ENCODE peak calls at places on chromosomes 12 and 14, in ten cellular contexts. One of them, this sample, is unnamed.

GRCh38 chr14:65356327-65356836 is 56.1 kb upstream of the FUT8 start:
- DNase-seq in DMS153: no peak
- DNase-seq in GM04504: peak
- DNase-seq in HT1080: peak
- DNase-seq in T-helper 1 cell: no peak
- DNase-seq in NCI-H446: no peak
- DNase-seq in left lung: no peak
- DNase-seq in hypothalamus: no peak
- DNase-seq in stimulated activated CD8-positive, alpha-beta memory T cell treated with anti-CD3 and anti-CD28 coated beads, Interleukin-4, amount 100 ng/mL, for 1 hour: no peak
- DNase-seq in kidney glomerular epithelial cell: peak
- DNase-seq in this sample: peak

GRCh38 chr14:77281852-77282251 is 10.8 kb upstream of the NGB start:
- DNase-seq in DMS153: no peak
- DNase-seq in GM04504: no peak
- DNase-seq in stimulated activated CD8-positive, alpha-beta memory T cell treated with anti-CD3 and anti-CD28 coated beads, Interleukin-4, amount 100 ng/mL, for 1 hour: no peak
- DNase-seq in left lung: no peak
- DNase-seq in kidney glomerular epithelial cell: no peak
- DNase-seq in NCI-H446: no peak
- DNase-seq in HT1080: no peak
- DNase-seq in T-helper 1 cell: no peak
- DNase-seq in hypothalamus: no peak
- DNase-seq in this sample: no peak

GRCh38 chr12:47942327-47943230 is 20.8 kb upstream of the TMEM106C start:
- DNase-seq in hypothalamus: no peak
- DNase-seq in left lung: peak
- DNase-seq in stimulated activated CD8-positive, alpha-beta memory T cell treated with anti-CD3 and anti-CD28 coated beads, Interleukin-4, amount 100 ng/mL, for 1 hour: peak
- DNase-seq in NCI-H446: no peak
- DNase-seq in kidney glomerular epithelial cell: no peak
- DNase-seq in DMS153: no peak
- DNase-seq in HT1080: no peak
- DNase-seq in T-helper 1 cell: peak
- DNase-seq in GM04504: no peak
- DNase-seq in this sample: no peak

GRCh38 chr14:89625988-89626806 is 209.2 kb upstream of the FOXN3 start:
- DNase-seq in NCI-H446: no peak
- DNase-seq in left lung: no peak
- DNase-seq in DMS153: no peak
- DNase-seq in stimulated activated CD8-positive, alpha-beta memory T cell treated with anti-CD3 and anti-CD28 coated beads, Interleukin-4, amount 100 ng/mL, for 1 hour: no peak
- DNase-seq in hypothalamus: no peak
- DNase-seq in GM04504: no peak
- DNase-seq in HT1080: no peak
- DNase-seq in kidney glomerular epithelial cell: no peak
- DNase-seq in T-helper 1 cell: no peak
- DNase-seq in this sample: no peak

GRCh38 chr12:48681738-48682532 is at the start of gene KANSL2:
- DNase-seq in kidney glomerular epithelial cell: peak
- DNase-seq in DMS153: peak
- DNase-seq in NCI-H446: peak
- DNase-seq in HT1080: peak
- DNase-seq in stimulated activated CD8-positive, alpha-beta memory T cell treated with anti-CD3 and anti-CD28 coated beads, Interleukin-4, amount 100 ng/mL, for 1 hour: peak
- DNase-seq in hypothalamus: peak
- DNase-seq in GM04504: peak
- DNase-seq in left lung: peak
- DNase-seq in T-helper 1 cell: peak
- DNase-seq in this sample: peak

GRCh38 chr14:91038439-91038838 is 22.0 kb downstream of the RPS6KA5 start:
- DNase-seq in T-helper 1 cell: no peak
- DNase-seq in hypothalamus: no peak
- DNase-seq in DMS153: no peak
- DNase-seq in kidney glomerular epithelial cell: peak
- DNase-seq in HT1080: peak
- DNase-seq in NCI-H446: no peak
- DNase-seq in stimulated activated CD8-positive, alpha-beta memory T cell treated with anti-CD3 and anti-CD28 coated beads, Interleukin-4, amount 100 ng/mL, for 1 hour: no peak
- DNase-seq in left lung: no peak
- DNase-seq in GM04504: peak
- DNase-seq in this sample: no peak

GRCh38 chr12:22919883-22920282 is 294.9 kb downstream of the ETNK1 start:
- DNase-seq in HT1080: no peak
- DNase-seq in hypothalamus: no peak
- DNase-seq in GM04504: no peak
- DNase-seq in DMS153: no peak
- DNase-seq in kidney glomerular epithelial cell: no peak
- DNase-seq in stimulated activated CD8-positive, alpha-beta memory T cell treated with anti-CD3 and anti-CD28 coated beads, Interleukin-4, amount 100 ng/mL, for 1 hour: no peak
- DNase-seq in T-helper 1 cell: no peak
- DNase-seq in left lung: no peak
- DNase-seq in NCI-H446: no peak
- DNase-seq in this sample: peak

GRCh38 chr12:112557954-112558630 is 139.3 kb downstream of the PTPN11 start:
- DNase-seq in GM04504: no peak
- DNase-seq in hypothalamus: no peak
- DNase-seq in NCI-H446: no peak
- DNase-seq in kidney glomerular epithelial cell: no peak
- DNase-seq in stimulated activated CD8-positive, alpha-beta memory T cell treated with anti-CD3 and anti-CD28 coated beads, Interleukin-4, amount 100 ng/mL, for 1 hour: no peak
- DNase-seq in T-helper 1 cell: no peak
- DNase-seq in left lung: no peak
- DNase-seq in DMS153: no peak
- DNase-seq in HT1080: no peak
- DNase-seq in this sample: no peak

GRCh38 chr12:82708056-82708455 is 21.4 kb downstream of the TMTC2 start:
- DNase-seq in stimulated activated CD8-positive, alpha-beta memory T cell treated with anti-CD3 and anti-CD28 coated beads, Interleukin-4, amount 100 ng/mL, for 1 hour: no peak
- DNase-seq in left lung: no peak
- DNase-seq in NCI-H446: no peak
- DNase-seq in DMS153: no peak
- DNase-seq in HT1080: no peak
- DNase-seq in T-helper 1 cell: no peak
- DNase-seq in kidney glomerular epithelial cell: no peak
- DNase-seq in hypothalamus: no peak
- DNase-seq in GM04504: no peak
- DNase-seq in this sample: peak

GRCh38 chr14:38197001-38197760 is 10.5 kb upstream of the SSTR1 start:
- DNase-seq in GM04504: peak
- DNase-seq in hypothalamus: no peak
- DNase-seq in NCI-H446: no peak
- DNase-seq in T-helper 1 cell: no peak
- DNase-seq in stimulated activated CD8-positive, alpha-beta memory T cell treated with anti-CD3 and anti-CD28 coated beads, Interleukin-4, amount 100 ng/mL, for 1 hour: no peak
- DNase-seq in HT1080: no peak
- DNase-seq in left lung: no peak
- DNase-seq in DMS153: peak
- DNase-seq in kidney glomerular epithelial cell: peak
- DNase-seq in this sample: no peak

GRCh38 chr12:68587448-68587873 is 23.2 kb upstream of the RAP1B start:
- DNase-seq in T-helper 1 cell: no peak
- DNase-seq in hypothalamus: no peak
- DNase-seq in GM04504: no peak
- DNase-seq in kidney glomerular epithelial cell: no peak
- DNase-seq in left lung: no peak
- DNase-seq in HT1080: no peak
- DNase-seq in NCI-H446: no peak
- DNase-seq in stimulated activated CD8-positive, alpha-beta memory T cell treated with anti-CD3 and anti-CD28 coated beads, Interleukin-4, amount 100 ng/mL, for 1 hour: no peak
- DNase-seq in DMS153: no peak
- DNase-seq in this sample: no peak

GRCh38 chr12:51415931-51416330 is 8.7 kb upstream of the SLC4A8 start:
- DNase-seq in DMS153: no peak
- DNase-seq in hypothalamus: no peak
- DNase-seq in HT1080: no peak
- DNase-seq in left lung: no peak
- DNase-seq in GM04504: no peak
- DNase-seq in T-helper 1 cell: no peak
- DNase-seq in NCI-H446: no peak
- DNase-seq in stimulated activated CD8-positive, alpha-beta memory T cell treated with anti-CD3 and anti-CD28 coated beads, Interleukin-4, amount 100 ng/mL, for 1 hour: no peak
- DNase-seq in kidney glomerular epithelial cell: no peak
- DNase-seq in this sample: no peak

GRCh38 chr14:66403183-66403582 is 83.0 kb upstream of the CCDC196 start:
- DNase-seq in left lung: no peak
- DNase-seq in DMS153: peak
- DNase-seq in kidney glomerular epithelial cell: peak
- DNase-seq in T-helper 1 cell: no peak
- DNase-seq in NCI-H446: no peak
- DNase-seq in stimulated activated CD8-positive, alpha-beta memory T cell treated with anti-CD3 and anti-CD28 coated beads, Interleukin-4, amount 100 ng/mL, for 1 hour: no peak
- DNase-seq in hypothalamus: no peak
- DNase-seq in HT1080: peak
- DNase-seq in GM04504: no peak
- DNase-seq in this sample: peak

GRCh38 chr14:105883066-105884005 is 357.0 kb downstream of the TMEM121 start:
- DNase-seq in GM04504: no peak
- DNase-seq in NCI-H446: no peak
- DNase-seq in kidney glomerular epithelial cell: no peak
- DNase-seq in T-helper 1 cell: no peak
- DNase-seq in hypothalamus: no peak
- DNase-seq in HT1080: no peak
- DNase-seq in left lung: peak
- DNase-seq in DMS153: no peak
- DNase-seq in stimulated activated CD8-positive, alpha-beta memory T cell treated with anti-CD3 and anti-CD28 coated beads, Interleukin-4, amount 100 ng/mL, for 1 hour: no peak
- DNase-seq in this sample: no peak

GRCh38 chr14:81681466-81681865 is 147.8 kb upstream of the SEL1L start:
- DNase-seq in kidney glomerular epithelial cell: no peak
- DNase-seq in stimulated activated CD8-positive, alpha-beta memory T cell treated with anti-CD3 and anti-CD28 coated beads, Interleukin-4, amount 100 ng/mL, for 1 hour: no peak
- DNase-seq in NCI-H446: no peak
- DNase-seq in GM04504: no peak
- DNase-seq in hypothalamus: no peak
- DNase-seq in HT1080: no peak
- DNase-seq in left lung: no peak
- DNase-seq in DMS153: no peak
- DNase-seq in T-helper 1 cell: no peak
- DNase-seq in this sample: no peak

GRCh38 chr12:121829250-121829918 is 25.6 kb downstream of the SETD1B start:
- DNase-seq in stimulated activated CD8-positive, alpha-beta memory T cell treated with anti-CD3 and anti-CD28 coated beads, Interleukin-4, amount 100 ng/mL, for 1 hour: no peak
- DNase-seq in HT1080: no peak
- DNase-seq in hypothalamus: no peak
- DNase-seq in NCI-H446: no peak
- DNase-seq in kidney glomerular epithelial cell: no peak
- DNase-seq in GM04504: no peak
- DNase-seq in DMS153: no peak
- DNase-seq in left lung: no peak
- DNase-seq in T-helper 1 cell: no peak
- DNase-seq in this sample: no peak

GRCh38 chr12:125836647-125837046 is 771.4 kb downstream of the AACS start:
- DNase-seq in NCI-H446: no peak
- DNase-seq in DMS153: no peak
- DNase-seq in hypothalamus: no peak
- DNase-seq in kidney glomerular epithelial cell: no peak
- DNase-seq in left lung: no peak
- DNase-seq in GM04504: no peak
- DNase-seq in T-helper 1 cell: no peak
- DNase-seq in HT1080: no peak
- DNase-seq in stimulated activated CD8-positive, alpha-beta memory T cell treated with anti-CD3 and anti-CD28 coated beads, Interleukin-4, amount 100 ng/mL, for 1 hour: no peak
- DNase-seq in this sample: no peak

GRCh38 chr14:69803753-69804152 is 6.7 kb upstream of the SLC10A1 start:
- DNase-seq in kidney glomerular epithelial cell: no peak
- DNase-seq in T-helper 1 cell: no peak
- DNase-seq in hypothalamus: no peak
- DNase-seq in stimulated activated CD8-positive, alpha-beta memory T cell treated with anti-CD3 and anti-CD28 coated beads, Interleukin-4, amount 100 ng/mL, for 1 hour: no peak
- DNase-seq in HT1080: no peak
- DNase-seq in DMS153: no peak
- DNase-seq in GM04504: no peak
- DNase-seq in NCI-H446: no peak
- DNase-seq in left lung: no peak
- DNase-seq in this sample: no peak

GRCh38 chr12:50242751-50243191 is 40.5 kb downstream of the LIMA1 start:
- DNase-seq in NCI-H446: no peak
- DNase-seq in hypothalamus: no peak
- DNase-seq in T-helper 1 cell: no peak
- DNase-seq in stimulated activated CD8-positive, alpha-beta memory T cell treated with anti-CD3 and anti-CD28 coated beads, Interleukin-4, amount 100 ng/mL, for 1 hour: no peak
- DNase-seq in HT1080: peak
- DNase-seq in left lung: no peak
- DNase-seq in DMS153: no peak
- DNase-seq in GM04504: no peak
- DNase-seq in kidney glomerular epithelial cell: peak
- DNase-seq in this sample: no peak

GRCh38 chr14:95389471-95390011 is 69.8 kb upstream of the CLMN start:
- DNase-seq in stimulated activated CD8-positive, alpha-beta memory T cell treated with anti-CD3 and anti-CD28 coated beads, Interleukin-4, amount 100 ng/mL, for 1 hour: no peak
- DNase-seq in NCI-H446: no peak
- DNase-seq in T-helper 1 cell: no peak
- DNase-seq in GM04504: no peak
- DNase-seq in hypothalamus: no peak
- DNase-seq in kidney glomerular epithelial cell: no peak
- DNase-seq in HT1080: no peak
- DNase-seq in DMS153: no peak
- DNase-seq in left lung: no peak
- DNase-seq in this sample: no peak

This sample was measured in hepatocyte.